ENCODE peak calls at places on chromosomes 6 and 20, in nine cellular contexts. One of them, this sample, is unnamed.

GRCh38 chr6:39430446-39430845 is 107.9 kb upstream of the KCNK16 start:
- DNase-seq in naive thymus-derived CD8-positive, alpha-beta T cell: no peak
- DNase-seq in BJ: no peak
- DNase-seq in Kasumi-1: no peak
- DNase-seq in IMR-90: no peak
- DNase-seq in amygdala: no peak
- DNase-seq in activated CD4-positive, CD25-positive, alpha-beta regulatory T cell: no peak
- DNase-seq in AG04450: no peak
- DNase-seq in ureter: no peak
- DNase-seq in this sample: no peak

GRCh38 chr20:29687438-29687837 is 1570.0 kb upstream of the DEFB115 start:
- DNase-seq in naive thymus-derived CD8-positive, alpha-beta T cell: no peak
- DNase-seq in BJ: no peak
- DNase-seq in Kasumi-1: no peak
- DNase-seq in IMR-90: no peak
- DNase-seq in amygdala: no peak
- DNase-seq in activated CD4-positive, CD25-positive, alpha-beta regulatory T cell: no peak
- DNase-seq in AG04450: no peak
- DNase-seq in ureter: no peak
- DNase-seq in this sample: no peak

GRCh38 chr20:16810216-16810615 is 62.1 kb downstream of the OTOR start:
- DNase-seq in naive thymus-derived CD8-positive, alpha-beta T cell: no peak
- DNase-seq in BJ: no peak
- DNase-seq in Kasumi-1: no peak
- DNase-seq in IMR-90: no peak
- DNase-seq in amygdala: no peak
- DNase-seq in activated CD4-positive, CD25-positive, alpha-beta regulatory T cell: no peak
- DNase-seq in AG04450: no peak
- DNase-seq in ureter: no peak
- DNase-seq in this sample: no peak

GRCh38 chr20:62346398-62347150 is 20.5 kb downstream of the LAMA5 start:
- DNase-seq in naive thymus-derived CD8-positive, alpha-beta T cell: no peak
- DNase-seq in BJ: no peak
- DNase-seq in Kasumi-1: no peak
- DNase-seq in IMR-90: no peak
- DNase-seq in amygdala: no peak
- DNase-seq in activated CD4-positive, CD25-positive, alpha-beta regulatory T cell: no peak
- DNase-seq in AG04450: no peak
- DNase-seq in ureter: no peak
- DNase-seq in this sample: no peak

GRCh38 chr6:41347349-41348050 is 12.1 kb downstream of the NCR2 start:
- DNase-seq in naive thymus-derived CD8-positive, alpha-beta T cell: no peak
- DNase-seq in BJ: no peak
- DNase-seq in Kasumi-1: no peak
- DNase-seq in IMR-90: no peak
- DNase-seq in amygdala: no peak
- DNase-seq in activated CD4-positive, CD25-positive, alpha-beta regulatory T cell: no peak
- DNase-seq in AG04450: no peak
- DNase-seq in ureter: no peak
- DNase-seq in this sample: no peak

GRCh38 chr20:17809714-17810631 is 110.2 kb downstream of the BANF2 start:
- DNase-seq in naive thymus-derived CD8-positive, alpha-beta T cell: no peak
- DNase-seq in BJ: no peak
- DNase-seq in Kasumi-1: no peak
- DNase-seq in IMR-90: peak
- DNase-seq in amygdala: no peak
- DNase-seq in activated CD4-positive, CD25-positive, alpha-beta regulatory T cell: no peak
- DNase-seq in AG04450: peak
- DNase-seq in ureter: no peak
- DNase-seq in this sample: no peak

GRCh38 chr6:134340574-134340973 is 22.7 kb upstream of the SGK1 start:
- DNase-seq in naive thymus-derived CD8-positive, alpha-beta T cell: no peak
- DNase-seq in BJ: no peak
- DNase-seq in Kasumi-1: no peak
- DNase-seq in IMR-90: no peak
- DNase-seq in amygdala: no peak
- DNase-seq in activated CD4-positive, CD25-positive, alpha-beta regulatory T cell: no peak
- DNase-seq in AG04450: no peak
- DNase-seq in ureter: no peak
- DNase-seq in this sample: no peak

GRCh38 chr6:33987531-33988021 is 158.3 kb downstream of the GRM4 start:
- DNase-seq in naive thymus-derived CD8-positive, alpha-beta T cell: no peak
- DNase-seq in BJ: no peak
- DNase-seq in Kasumi-1: no peak
- DNase-seq in IMR-90: no peak
- DNase-seq in amygdala: no peak
- DNase-seq in activated CD4-positive, CD25-positive, alpha-beta regulatory T cell: no peak
- DNase-seq in AG04450: no peak
- DNase-seq in ureter: peak
- DNase-seq in this sample: no peak

GRCh38 chr6:112802154-112802553 is 455.0 kb downstream of the RFPL4B start:
- DNase-seq in naive thymus-derived CD8-positive, alpha-beta T cell: no peak
- DNase-seq in BJ: peak
- DNase-seq in Kasumi-1: no peak
- DNase-seq in IMR-90: peak
- DNase-seq in amygdala: no peak
- DNase-seq in activated CD4-positive, CD25-positive, alpha-beta regulatory T cell: no peak
- DNase-seq in AG04450: peak
- DNase-seq in ureter: no peak
- DNase-seq in this sample: no peak

GRCh38 chr6:692356-692851 is 535 bp downstream of the EXOC2 start:
- DNase-seq in naive thymus-derived CD8-positive, alpha-beta T cell: peak
- DNase-seq in BJ: no peak
- DNase-seq in Kasumi-1: peak
- DNase-seq in IMR-90: peak
- DNase-seq in amygdala: no peak
- DNase-seq in activated CD4-positive, CD25-positive, alpha-beta regulatory T cell: peak
- DNase-seq in AG04450: no peak
- DNase-seq in ureter: no peak
- DNase-seq in this sample: peak

GRCh38 chr6:117976030-117976651 is 69.1 kb downstream of the SLC35F1 start:
- DNase-seq in naive thymus-derived CD8-positive, alpha-beta T cell: peak
- DNase-seq in BJ: no peak
- DNase-seq in Kasumi-1: peak
- DNase-seq in IMR-90: peak
- DNase-seq in amygdala: no peak
- DNase-seq in activated CD4-positive, CD25-positive, alpha-beta regulatory T cell: no peak
- DNase-seq in AG04450: peak
- DNase-seq in ureter: no peak
- DNase-seq in this sample: peak

GRCh38 chr20:56601166-56601565 is 27.9 kb upstream of the TFAP2C start:
- DNase-seq in naive thymus-derived CD8-positive, alpha-beta T cell: no peak
- DNase-seq in BJ: no peak
- DNase-seq in Kasumi-1: no peak
- DNase-seq in IMR-90: no peak
- DNase-seq in amygdala: no peak
- DNase-seq in activated CD4-positive, CD25-positive, alpha-beta regulatory T cell: no peak
- DNase-seq in AG04450: no peak
- DNase-seq in ureter: no peak
- DNase-seq in this sample: no peak

GRCh38 chr6:36504982-36505381 is 42.3 kb downstream of the STK38 start:
- DNase-seq in naive thymus-derived CD8-positive, alpha-beta T cell: no peak
- DNase-seq in BJ: no peak
- DNase-seq in Kasumi-1: no peak
- DNase-seq in IMR-90: peak
- DNase-seq in amygdala: no peak
- DNase-seq in activated CD4-positive, CD25-positive, alpha-beta regulatory T cell: no peak
- DNase-seq in AG04450: no peak
- DNase-seq in ureter: no peak
- DNase-seq in this sample: no peak

GRCh38 chr6:68559052-68559451 is 76.0 kb upstream of the ADGRB3 start:
- DNase-seq in naive thymus-derived CD8-positive, alpha-beta T cell: no peak
- DNase-seq in BJ: no peak
- DNase-seq in Kasumi-1: peak
- DNase-seq in IMR-90: no peak
- DNase-seq in amygdala: no peak
- DNase-seq in activated CD4-positive, CD25-positive, alpha-beta regulatory T cell: no peak
- DNase-seq in AG04450: no peak
- DNase-seq in ureter: no peak
- DNase-seq in this sample: peak

GRCh38 chr6:159151266-159151855 is 17.8 kb upstream of the FNDC1 start:
- DNase-seq in naive thymus-derived CD8-positive, alpha-beta T cell: peak
- DNase-seq in BJ: no peak
- DNase-seq in Kasumi-1: peak
- DNase-seq in IMR-90: peak
- DNase-seq in amygdala: no peak
- DNase-seq in activated CD4-positive, CD25-positive, alpha-beta regulatory T cell: no peak
- DNase-seq in AG04450: peak
- DNase-seq in ureter: no peak
- DNase-seq in this sample: peak

GRCh38 chr20:3461191-3461874 is 9.5 kb upstream of the ATRN start:
- DNase-seq in naive thymus-derived CD8-positive, alpha-beta T cell: no peak
- DNase-seq in BJ: no peak
- DNase-seq in Kasumi-1: no peak
- DNase-seq in IMR-90: peak
- DNase-seq in amygdala: no peak
- DNase-seq in activated CD4-positive, CD25-positive, alpha-beta regulatory T cell: no peak
- DNase-seq in AG04450: no peak
- DNase-seq in ureter: no peak
- DNase-seq in this sample: no peak

GRCh38 chr20:62938105-62938888 is at the start of gene GID8:
- DNase-seq in naive thymus-derived CD8-positive, alpha-beta T cell: peak
- DNase-seq in BJ: no peak
- DNase-seq in Kasumi-1: no peak
- DNase-seq in IMR-90: peak
- DNase-seq in amygdala: no peak
- DNase-seq in activated CD4-positive, CD25-positive, alpha-beta regulatory T cell: no peak
- DNase-seq in AG04450: no peak
- DNase-seq in ureter: no peak
- DNase-seq in this sample: peak

GRCh38 chr6:95094751-95095150 is 482.6 kb upstream of the MANEA start:
- DNase-seq in naive thymus-derived CD8-positive, alpha-beta T cell: no peak
- DNase-seq in BJ: no peak
- DNase-seq in Kasumi-1: no peak
- DNase-seq in IMR-90: peak
- DNase-seq in amygdala: no peak
- DNase-seq in activated CD4-positive, CD25-positive, alpha-beta regulatory T cell: no peak
- DNase-seq in AG04450: peak
- DNase-seq in ureter: no peak
- DNase-seq in this sample: no peak

GRCh38 chr6:44003345-44004061 is 123.7 kb downstream of the MRPL14 start:
- DNase-seq in naive thymus-derived CD8-positive, alpha-beta T cell: no peak
- DNase-seq in BJ: no peak
- DNase-seq in Kasumi-1: no peak
- DNase-seq in IMR-90: no peak
- DNase-seq in amygdala: no peak
- DNase-seq in activated CD4-positive, CD25-positive, alpha-beta regulatory T cell: no peak
- DNase-seq in AG04450: no peak
- DNase-seq in ureter: no peak
- DNase-seq in this sample: no peak

GRCh38 chr6:5672581-5673011 is 334.1 kb downstream of the NRN1 start:
- DNase-seq in naive thymus-derived CD8-positive, alpha-beta T cell: no peak
- DNase-seq in BJ: peak
- DNase-seq in Kasumi-1: no peak
- DNase-seq in IMR-90: peak
- DNase-seq in amygdala: no peak
- DNase-seq in activated CD4-positive, CD25-positive, alpha-beta regulatory T cell: no peak
- DNase-seq in AG04450: peak
- DNase-seq in ureter: peak
- DNase-seq in this sample: no peak

GRCh38 chr20:568097-568864 is 24.7 kb upstream of the CSNK2A1 start:
- DNase-seq in naive thymus-derived CD8-positive, alpha-beta T cell: no peak
- DNase-seq in BJ: no peak
- DNase-seq in Kasumi-1: no peak
- DNase-seq in IMR-90: no peak
- DNase-seq in amygdala: no peak
- DNase-seq in activated CD4-positive, CD25-positive, alpha-beta regulatory T cell: no peak
- DNase-seq in AG04450: no peak
- DNase-seq in ureter: no peak
- DNase-seq in this sample: no peak

GRCh38 chr6:345747-346388 is 45.7 kb upstream of the IRF4 start:
- DNase-seq in naive thymus-derived CD8-positive, alpha-beta T cell: no peak
- DNase-seq in BJ: no peak
- DNase-seq in Kasumi-1: no peak
- DNase-seq in IMR-90: peak
- DNase-seq in amygdala: no peak
- DNase-seq in activated CD4-positive, CD25-positive, alpha-beta regulatory T cell: no peak
- DNase-seq in AG04450: no peak
- DNase-seq in ureter: no peak
- DNase-seq in this sample: no peak